ENCODE peak calls at places on chromosomes 3 and 15, in five cellular contexts. K is spleen, Z is bronchial epithelial cell, G is fibroblast of the aortic adventitia, H is BJ. D is an unnamed sample.

GRCh38 chr15:42728562-42728961 is 8.4 kb downstream of the CDAN1 start:
- DNase-seq in K (no peak), Z (no peak), G (no peak), H (no peak), D (no peak)

GRCh38 chr3:194270627-194271458 is 80.3 kb downstream of the CPN2 start:
- DNase-seq in K (peak; percentile 90), Z (no peak), G (no peak), H (no peak), D (peak; percentile 28)

GRCh38 chr3:37308247-37308646 is 133.9 kb upstream of the LRRFIP2 start:
- DNase-seq in K (no peak), Z (peak; percentile 27), G (peak; percentile 39), H (no peak), D (peak; percentile 40)

GRCh38 chr3:63597019-63597418 is 55.5 kb upstream of the SNTN start:
- DNase-seq in K (no peak), Z (no peak), G (no peak), H (no peak), D (no peak)

GRCh38 chr3:103167850-103168249 is 733.0 kb downstream of the ZPLD1 start:
- DNase-seq in K (no peak), Z (no peak), G (no peak), H (no peak), D (no peak)

GRCh38 chr15:62856466-62857246 is 185.9 kb upstream of the TPM1 start:
- DNase-seq in K (no peak), Z (no peak), G (no peak), H (no peak), D (no peak)

GRCh38 chr3:114178770-114179368 is at the start of gene DRD3:
- DNase-seq in K (no peak), Z (peak; percentile 18), G (peak; percentile 65), H (no peak), D (peak; percentile 44)

GRCh38 chr3:141109761-141110160 is 58.6 kb downstream of the SPSB4 start:
- DNase-seq in K (no peak), Z (no peak), G (no peak), H (no peak), D (no peak)

GRCh38 chr3:70832811-70833509 is 520.5 kb upstream of the MDFIC2 start:
- DNase-seq in K (no peak), Z (no peak), G (peak; percentile 94), H (no peak), D (no peak)

GRCh38 chr3:120449701-120450216 is 1.0 kb downstream of the FSTL1 start:
- DNase-seq in K (no peak), Z (no peak), G (peak; percentile 89), H (peak; percentile 79), D (peak; percentile 15)

GRCh38 chr3:196440041-196440537 is 7.9 kb upstream of the UBXN7 start:
- DNase-seq in K (no peak), Z (no peak), G (peak; percentile 93), H (peak; percentile 73), D (no peak)

GRCh38 chr3:125331243-125331642 is 43.9 kb downstream of the ZNF148 start:
- DNase-seq in K (no peak), Z (peak; percentile 64), G (no peak), H (no peak), D (peak; percentile 34)

GRCh38 chr3:133941390-133941789 is 45.7 kb upstream of the RAB6B start:
- DNase-seq in K (peak; percentile 18), Z (no peak), G (peak; percentile 52), H (no peak), D (no peak)

GRCh38 chr15:95296626-95297025 is 1033.9 kb upstream of the NR2F2 start:
- DNase-seq in K (no peak), Z (no peak), G (no peak), H (no peak), D (no peak)

GRCh38 chr3:186099178-186099577 is 9.7 kb downstream of the ETV5 start:
- DNase-seq in K (no peak), Z (peak; percentile 59), G (peak; percentile 74), H (no peak), D (peak; percentile 78)

GRCh38 chr15:66593219-66593780 is 27.5 kb upstream of the LCTL start:
- DNase-seq in K (no peak), Z (no peak), G (no peak), H (no peak), D (no peak)

GRCh38 chr3:167958141-167958540 is 137.6 kb downstream of the GOLIM4 start:
- DNase-seq in K (no peak), Z (peak; percentile 54), G (no peak), H (no peak), D (peak; percentile 6)

GRCh38 chr15:77531191-77532000 is 101.3 kb downstream of the LINGO1 start:
- DNase-seq in K (peak; percentile 31), Z (no peak), G (no peak), H (no peak), D (no peak)

GRCh38 chr3:59535791-59536221 is 486.0 kb upstream of the CFAP20DC start:
- DNase-seq in K (no peak), Z (peak; percentile 48), G (peak; percentile 93), H (peak; percentile 60), D (peak; percentile 23)

GRCh38 chr15:57862761-57863160 is 156.2 kb downstream of the POLR2M start:
- DNase-seq in K (no peak), Z (no peak), G (no peak), H (no peak), D (no peak)

GRCh38 chr3:150627557-150627956 is 24.4 kb downstream of the SELENOT start:
- DNase-seq in K (no peak), Z (no peak), G (peak; percentile 59), H (no peak), D (no peak)

GRCh38 chr15:46170326-46170725 is 535.5 kb downstream of the SQOR start:
- DNase-seq in K (no peak), Z (no peak), G (no peak), H (no peak), D (no peak)

GRCh38 chr3:30672959-30673358 is 66.6 kb downstream of the TGFBR2 start:
- DNase-seq in K (no peak), Z (no peak), G (peak; percentile 62), H (no peak), D (no peak)

GRCh38 chr15:44633603-44634002 is 29.9 kb downstream of the SPG11 start:
- DNase-seq in K (no peak), Z (peak; percentile 43), G (peak; percentile 85), H (no peak), D (peak; percentile 56)

GRCh38 chr15:35481064-35481463 is 64.9 kb downstream of the DPH6 start:
- DNase-seq in K (no peak), Z (no peak), G (no peak), H (no peak), D (no peak)

GRCh38 chr3:38577089-38578080 is 72.1 kb downstream of the SCN5A start:
- DNase-seq in K (peak; percentile 50), Z (no peak), G (no peak), H (no peak), D (no peak)

GRCh38 chr15:50860824-50861223 is 47.7 kb upstream of the AP4E1 start:
- DNase-seq in K (no peak), Z (no peak), G (no peak), H (no peak), D (no peak)

GRCh38 chr15:78276032-78276943 is 11.9 kb downstream of the DNAJA4 start:
- DNase-seq in K (no peak), Z (no peak), G (peak; percentile 9), H (no peak), D (no peak)

GRCh38 chr3:81743096-81744025 is 18.1 kb downstream of the GBE1 start:
- DNase-seq in K (no peak), Z (peak; percentile 94), G (peak; percentile 99), H (peak; percentile 93), D (peak; percentile 91)
- H3K4me3 ChIP-seq in K (no peak overlapping the region), Z (no peak overlapping the region), G (no peak overlapping the region), H (no peak overlapping the region), D (no peak overlapping the region)

GRCh38 chr15:89673162-89673506 is 6.0 kb downstream of the PLIN1 start:
- DNase-seq in K (no peak), Z (peak; percentile 6), G (no peak), H (no peak), D (no peak)
- TF ChIP-seq CTCF in K (peak; percentile 15), Z (peak; percentile 47), G (peak; percentile 27), H (peak; percentile 29), D (peak; percentile 19)

DNA sequence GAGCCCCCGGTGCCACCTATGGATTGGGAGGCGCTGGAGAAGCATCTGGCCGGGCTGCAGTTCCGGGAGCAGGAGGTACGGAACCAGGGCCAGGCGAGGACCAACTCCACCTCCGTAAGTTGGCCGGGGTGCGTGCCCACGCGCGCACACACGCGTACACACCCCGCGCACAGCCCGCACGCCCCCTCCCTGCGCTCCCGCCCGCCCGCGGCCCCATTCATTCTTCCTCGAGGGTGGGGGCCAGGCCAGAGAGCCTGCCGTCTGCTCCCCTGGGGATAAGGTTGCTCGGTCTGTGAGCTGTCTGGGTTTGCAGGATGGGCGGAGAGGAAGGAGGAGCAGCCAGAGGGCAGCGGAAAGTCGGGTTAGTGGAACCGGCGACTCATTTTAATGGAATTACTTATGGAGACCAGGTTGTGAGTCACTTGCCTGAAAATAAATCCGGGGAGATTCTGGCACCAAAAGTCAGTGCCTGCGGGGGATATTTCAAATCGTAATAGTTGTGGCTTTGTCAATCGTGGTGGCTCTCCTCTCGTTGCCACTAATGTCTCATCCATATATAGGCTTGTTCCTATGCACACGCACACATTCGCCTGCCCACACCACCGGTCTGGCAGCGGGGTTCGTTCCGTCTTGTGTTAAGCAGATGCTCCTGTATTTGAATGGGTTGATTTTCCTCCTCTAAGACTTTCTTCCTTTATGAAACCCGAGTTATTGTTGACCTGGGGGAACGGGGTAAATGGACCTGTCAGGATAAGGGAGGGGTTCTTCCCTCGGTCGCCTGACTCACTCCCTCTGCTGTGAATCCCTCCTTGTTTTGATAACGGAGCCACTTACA is 223.4 kb upstream of the IL12A start:
- DNase-seq in K (no peak), Z (peak; percentile 98), G (peak; percentile 98), H (peak; percentile 98), D (peak; percentile 98)
- H3K4me3 ChIP-seq in K (peak overlapping the region; percentile 59), Z (peak overlapping the region; percentile 66), G (peak overlapping the region; percentile 70), H (peak overlapping the region; percentile 81), D (peak overlapping the region; percentile 61)

DNA sequence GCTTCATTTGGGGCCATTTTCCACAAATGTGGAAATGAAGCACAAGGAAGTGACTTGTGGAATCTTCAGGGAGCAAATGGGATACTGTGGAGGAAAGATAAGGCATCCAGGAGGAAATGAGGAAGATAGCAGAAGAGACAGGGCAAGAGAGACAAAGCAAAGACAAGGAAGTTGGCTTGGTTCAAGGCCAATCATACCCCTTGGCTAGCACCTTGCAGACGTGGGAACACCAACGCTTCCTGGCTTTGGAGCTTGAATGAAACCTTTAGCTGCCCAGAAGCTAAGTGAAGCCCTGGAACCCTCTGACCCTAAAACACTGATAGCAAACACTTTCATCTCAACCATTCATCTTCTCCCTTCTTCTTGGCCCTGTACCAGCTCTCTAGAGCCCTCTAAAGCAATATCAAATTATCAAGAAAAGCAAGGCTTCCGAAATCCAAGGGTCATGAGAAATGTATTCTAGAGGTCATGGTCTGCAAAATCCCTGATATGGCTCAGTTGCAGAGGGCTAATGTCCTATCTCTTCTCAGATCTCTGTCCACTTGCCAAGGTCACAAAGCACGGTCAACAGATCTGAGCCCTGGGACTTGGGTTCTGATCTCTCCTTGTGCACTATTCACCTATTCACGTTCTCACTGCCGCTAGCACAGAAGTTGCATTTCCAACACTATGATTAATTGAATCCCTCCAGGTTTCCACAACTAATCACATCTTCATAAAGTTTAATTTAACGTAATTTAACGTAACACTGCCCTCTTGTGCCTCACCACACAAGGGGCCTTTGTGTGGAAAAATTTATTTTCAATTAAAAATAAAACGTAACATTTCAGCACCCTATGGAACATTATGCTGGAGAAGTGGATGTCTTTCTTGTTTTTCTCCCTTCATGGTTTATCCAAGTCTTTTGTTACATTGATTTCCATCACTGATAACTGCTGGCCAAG is 557.6 kb upstream of the ADAMTS9 start:
- DNase-seq in K (no peak), Z (peak; percentile 5), G (peak; percentile 18), H (no peak), D (peak; percentile 17)
- TF ChIP-seq CTCF in K (no peak), Z (no peak), G (peak; percentile 20), H (no peak), D (peak; percentile 29)

D was measured in epithelial cell of esophagus.